ENCODE peak calls at places on chromosomes 6 and 20, in ten cellular contexts. K is ACHN; D is activated CD4-positive, alpha-beta memory T cell treated with anti-CD3 and anti-CD28 coated beads for 36 hours; J is central memory CD8-positive, alpha-beta T cell; O is iris pigment epithelial cell; F is caudate nucleus; N is stimulated activated CD4-positive, alpha-beta T cell treated with anti-CD3 and anti-CD28 coated beads, Interleukin-12 subunit alpha, Interleukin-12 subunit beta, amount 100 ng/mL, for 48 hours; X is GM20000; U is neural crest cell; E is activated naive CD8-positive, alpha-beta T cell treated with anti-CD3 and anti-CD28 coated beads for 36 hours. Q is an unnamed sample.

GRCh38 chr20:52812231-52812847 is 159.8 kb upstream of the TSHZ2 start:
- DNase-seq in K (peak; percentile 1), D (no peak), J (no peak), O (no peak), F (no peak), N (no peak), X (no peak), U (no peak), E (no peak), Q (no peak)

GRCh38 chr6:8194499-8194898 is 92.2 kb upstream of the EEF1E1 start:
- DNase-seq in K (no peak), D (no peak), J (no peak), O (no peak), F (no peak), N (no peak), X (no peak), U (no peak), E (no peak), Q (no peak)

GRCh38 chr20:14581731-14582130 is 244.3 kb upstream of the FLRT3 start:
- DNase-seq in K (no peak), D (no peak), J (no peak), O (no peak), F (no peak), N (no peak), X (no peak), U (no peak), E (no peak), Q (no peak)

GRCh38 chr6:157693867-157694266 is 129.2 kb upstream of the SNX9 start:
- DNase-seq in K (no peak), D (no peak), J (no peak), O (no peak), F (no peak), N (no peak), X (no peak), U (no peak), E (no peak), Q (no peak)

GRCh38 chr6:46421239-46421638 is 70.0 kb downstream of the RCAN2 start:
- DNase-seq in K (no peak), D (no peak), J (no peak), O (peak; percentile 54), F (no peak), N (no peak), X (no peak), U (no peak), E (no peak), Q (no peak)

GRCh38 chr20:62595491-62595890 is 46.8 kb upstream of the SLCO4A1 start:
- DNase-seq in K (no peak), D (peak; percentile 31), J (no peak), O (peak; percentile 74), F (no peak), N (no peak), X (no peak), U (no peak), E (no peak), Q (no peak)

GRCh38 chr6:81485395-81485794 is 267.1 kb downstream of the TENT5A start:
- DNase-seq in K (no peak), D (no peak), J (no peak), O (no peak), F (no peak), N (no peak), X (no peak), U (no peak), E (no peak), Q (no peak)

GRCh38 chr6:37110455-37111155 is 59.3 kb upstream of the PIM1 start:
- DNase-seq in K (no peak), D (peak; percentile 75), J (no peak), O (peak; percentile 36), F (no peak), N (peak; percentile 37), X (peak; percentile 57), U (no peak), E (peak; percentile 8), Q (no peak)

GRCh38 chr6:30541515-30542403 is 14.5 kb downstream of the GNL1 start:
- DNase-seq in K (peak; percentile 75), D (peak; percentile 88), J (peak; percentile 65), O (peak; percentile 88), F (peak; percentile 42), N (peak; percentile 75), X (peak; percentile 69), U (peak; percentile 74), E (peak; percentile 74), Q (peak; percentile 88)